ENCODE peak calls at places on chromosomes 13 and 19, in seven cellular contexts. Z is cardiac muscle cell, F is heart left ventricle, M is ascending aorta, J is body of pancreas, A is uterus, G is transverse colon. I is an unnamed sample.

GRCh38 chr19:48745208-48745995 is 1.3 kb downstream of the IZUMO1 start:
- DNase-seq in J (peak; percentile 78), G (peak; percentile 47), F (peak; percentile 61), A (peak; percentile 65), Z (peak; percentile 76), M (peak; percentile 79), I (peak; percentile 58)

GRCh38 chr13:110758195-110758594 is 44.7 kb downstream of the ING1 start:
- DNase-seq in A (no peak), G (no peak), M (no peak), F (no peak), J (no peak), Z (peak; percentile 49), I (no peak)

GRCh38 chr19:50795665-50796073 is 5.5 kb downstream of the ACP4 start:
- DNase-seq in F (no peak), A (no peak), G (no peak), Z (no peak), M (no peak), J (no peak), I (no peak)

GRCh38 chr13:93182406-93182805 is 44.2 kb upstream of the GPC6 start:
- DNase-seq in G (no peak), F (no peak), A (no peak), Z (peak; percentile 66), J (no peak), M (no peak), I (no peak)

GRCh38 chr13:44231786-44232516 is 141.7 kb upstream of the SERP2 start:
- DNase-seq in G (peak; percentile 76), A (peak; percentile 83), J (peak; percentile 90), M (peak; percentile 84), F (no peak), Z (peak; percentile 87), I (peak; percentile 84)

GRCh38 chr19:31350033-31350692 is 927 bp upstream of the TSHZ3 start:
- DNase-seq in J (no peak), A (peak; percentile 69), G (no peak), Z (peak; percentile 45), M (peak; percentile 70), F (peak; percentile 49), I (peak; percentile 80)

GRCh38 chr19:45075215-45076028 is 856 bp downstream of the ZNF296 start:
- DNase-seq in F (peak; percentile 67), J (peak; percentile 57), M (peak; percentile 77), A (no peak), Z (peak; percentile 51), G (peak; percentile 92), I (no peak)

GRCh38 chr19:51002542-51003311 is 1.3 kb upstream of the KLK8 start:
- DNase-seq in A (no peak), M (no peak), Z (peak; percentile 17), G (no peak), J (peak; percentile 20), F (no peak), I (no peak)

GRCh38 chr13:23570099-23570926 is at the start of gene TNFRSF19:
- DNase-seq in A (peak; percentile 78), Z (peak; percentile 84), M (no peak), F (peak; percentile 65), G (no peak), J (peak; percentile 31), I (no peak)

GRCh38 chr13:30429721-30430694 is 7.7 kb downstream of the UBE2L5 start:
- DNase-seq in G (no peak), J (no peak), Z (peak; percentile 81), M (no peak), A (peak; percentile 65), F (no peak), I (no peak)

GRCh38 chr19:29672933-29673336 is 7.7 kb downstream of the PLEKHF1 start:
- DNase-seq in A (no peak), M (no peak), F (no peak), G (peak; percentile 63), J (no peak), Z (no peak), I (no peak)

GRCh38 chr13:106481919-106482318 is 53.5 kb downstream of the EFNB2 start:
- DNase-seq in G (no peak), A (no peak), Z (no peak), F (no peak), M (no peak), J (no peak), I (no peak)

GRCh38 chr13:111388851-111389500 is 68.5 kb downstream of the TEX29 start:
- DNase-seq in G (no peak), A (no peak), Z (no peak), F (peak; percentile 15), J (no peak), M (no peak), I (no peak)

GRCh38 chr13:110306340-110306959 is 507 bp downstream of the COL4A1 start:
- DNase-seq in J (no peak), G (no peak), M (peak; percentile 67), Z (peak; percentile 65), F (peak; percentile 53), A (peak; percentile 62), I (peak; percentile 58)

GRCh38 chr19:6744381-6745288 is 5.2 kb downstream of the TRIP10 start:
- DNase-seq in M (peak; percentile 90), A (peak; percentile 92), J (peak; percentile 85), G (peak; percentile 90), Z (peak; percentile 95), F (peak; percentile 94), I (peak; percentile 90)

GRCh38 chr13:47170971-47171370 is 274.1 kb upstream of the HTR2A start:
- DNase-seq in Z (no peak), G (no peak), J (no peak), M (no peak), F (no peak), A (no peak), I (no peak)

GRCh38 chr13:99376924-99377323 is 69.7 kb upstream of the GPR183 start:
- DNase-seq in Z (no peak), J (no peak), F (no peak), M (no peak), G (no peak), A (no peak), I (no peak)

GRCh38 chr19:18167975-18168645 is 5.5 kb upstream of the IFI30 start:
- DNase-seq in J (peak; percentile 42), M (no peak), G (peak; percentile 61), A (no peak), Z (peak; percentile 52), F (peak; percentile 46), I (no peak)

GRCh38 chr13:35978607-35979316 is 152.4 kb downstream of the DCLK1 start:
- DNase-seq in G (no peak), A (peak; percentile 60), Z (peak; percentile 86), F (no peak), M (no peak), J (peak; percentile 20), I (no peak)

GRCh38 chr19:17052439-17052838 is 22.8 kb downstream of the HAUS8 start:
- DNase-seq in A (peak; percentile 34), M (no peak), J (peak; percentile 27), Z (peak; percentile 70), G (peak; percentile 64), F (peak; percentile 37), I (no peak)

GRCh38 chr13:31476266-31476665 is 263.1 kb upstream of the RXFP2 start:
- DNase-seq in M (no peak), Z (peak; percentile 97), G (no peak), A (no peak), J (no peak), F (no peak), I (no peak)

GRCh38 chr19:55600336-55601028 is 394 bp downstream of the ZNF524 start:
- DNase-seq in A (no peak), G (no peak), F (peak; percentile 82), Z (no peak), J (no peak), M (no peak), I (no peak)

GRCh38 chr13:106533940-106534843 is 1.3 kb downstream of the EFNB2 start:
- DNase-seq in F (peak; percentile 33), M (peak; percentile 78), A (peak; percentile 38), G (peak; percentile 63), Z (peak; percentile 74), J (peak; percentile 42), I (peak; percentile 58)

GRCh38 chr19:50178320-50178719 is 15.2 kb upstream of the IZUMO2 start:
- DNase-seq in M (no peak), G (peak; percentile 37), J (no peak), Z (no peak), F (no peak), A (no peak), I (no peak)

GRCh38 chr19:47362321-47362720 is 13.2 kb downstream of the DHX34 start:
- DNase-seq in A (no peak), J (no peak), M (no peak), G (no peak), F (no peak), Z (no peak), I (no peak)

GRCh38 chr19:47357788-47358680 is 8.9 kb downstream of the DHX34 start:
- DNase-seq in G (no peak), F (no peak), J (no peak), A (no peak), M (no peak), Z (no peak), I (no peak)

GRCh38 chr19:47363758-47364529 is 14.8 kb downstream of the DHX34 start:
- DNase-seq in M (no peak), A (no peak), F (no peak), G (no peak), J (no peak), Z (peak; percentile 43), I (no peak)
- H3K36me3 ChIP-seq in M (peaks cover 62% of the 10 kb centered on the region), A (no peaks in the 10 kb centered on the region), F (peaks cover 96% of the 10 kb centered on the region), G (no peaks in the 10 kb centered on the region), J (peaks cover 17% of the 10 kb centered on the region), Z (peaks cover 42% of the 10 kb centered on the region), I (no peaks in the 10 kb centered on the region)

GRCh38 chr19:20167020-20167644 is at the start of gene ZNF486:
- DNase-seq in F (peak; percentile 95), M (peak; percentile 98), J (peak; percentile 98), Z (peak; percentile 97), G (peak; percentile 95), A (peak; percentile 98), I (peak; percentile 95)
- TF ChIP-seq CTCF in F (no peak), M (no peak), J (no peak), Z (no peak), G (no peak), A (no peak), I (no peak)

GRCh38 chr19:38700933-38701454 is 43.3 kb downstream of the CAPN12 start:
- DNase-seq in A (no peak), F (no peak), G (no peak), Z (no peak), J (no peak), M (no peak), I (no peak)

GRCh38 chr19:38699647-38700349 is 44.5 kb downstream of the CAPN12 start:
- DNase-seq in J (no peak), Z (no peak), G (no peak), M (no peak), F (no peak), A (no peak), I (no peak)

GRCh38 chr19:38699027-38699346 is 45.3 kb downstream of the CAPN12 start:
- DNase-seq in G (no peak), J (no peak), A (no peak), M (no peak), F (no peak), Z (no peak), I (no peak)

GRCh38 chr19:38701455-38702063 is 42.7 kb downstream of the CAPN12 start:
- DNase-seq in Z (no peak), M (peak; percentile 82), G (peak; percentile 61), J (peak; percentile 64), A (no peak), F (no peak), I (no peak)

GRCh38 chr19:38700350-38700932 is 43.8 kb downstream of the CAPN12 start:
- DNase-seq in F (no peak), A (no peak), M (no peak), G (no peak), Z (no peak), J (no peak), I (no peak)
- H3K36me3 ChIP-seq in F (peaks cover 75% of the 10 kb centered on the region), A (no peaks in the 10 kb centered on the region), M (peaks cover 59% of the 10 kb centered on the region), G (no peaks in the 10 kb centered on the region), Z (peaks cover 22% of the 10 kb centered on the region), J (peaks cover 16% of the 10 kb centered on the region), I (no peaks in the 10 kb centered on the region)

GRCh38 chr13:20903164-20903475 is 574 bp upstream of the XPO4 start:
- DNase-seq in A (no peak), F (no peak), Z (no peak), M (no peak), J (no peak), G (no peak), I (no peak)
- TF ChIP-seq CTCF in A (no peak), F (no peak), Z (no peak), M (no peak), J (no peak), G (no peak), I (no peak)

I was measured in ovary.